ENCODE peak calls at places on chromosomes 3 and 15, in five cellular contexts. E, Z, J, G and V are unnamed samples. For H3K4me1, the result is how much of the 10 kb centered on the place peaks cover.

GRCh38 chr15:54560417-54560816 is 582.2 kb downstream of the UNC13C start:
- DNase-seq in E (no peak), J (no peak), Z (no peak), G (no peak), V (no peak)

GRCh38 chr3:69948246-69948862 is 51.2 kb upstream of the SAMMSON start:
- DNase-seq in Z (no peak), E (no peak), G (peak), J (no peak), V (no peak)

GRCh38 chr3:73552700-73553099 is 72.0 kb downstream of the PDZRN3 start:
- DNase-seq in Z (no peak), G (no peak), J (no peak), E (no peak), V (no peak)

GRCh38 chr15:76065267-76065666 is 5.5 kb downstream of the TMEM266 start:
- DNase-seq in Z (no peak), E (no peak), J (no peak), G (peak), V (no peak)

GRCh38 chr3:183481582-183481981 is 53.2 kb upstream of the MCF2L2 start:
- DNase-seq in Z (no peak), E (no peak), J (no peak), G (no peak), V (no peak)

GRCh38 chr15:101062063-101062462 is 142.9 kb downstream of the LRRK1 start:
- DNase-seq in G (no peak), E (no peak), Z (no peak), J (no peak), V (no peak)

GRCh38 chr3:195451373-195452000 is 8.7 kb upstream of the ACAP2 start:
- DNase-seq in E (no peak), J (no peak), G (no peak), Z (no peak), V (no peak)

GRCh38 chr3:129003578-129004112 is 2.5 kb downstream of the EFCC1 start:
- DNase-seq in Z (peak), E (no peak), J (peak), G (peak), V (no peak)

GRCh38 chr15:27358751-27359434 is 387.9 kb downstream of the GABRG3 start:
- DNase-seq in Z (no peak), E (no peak), G (peak), J (no peak), V (no peak)

GRCh38 chr15:42491540-42492225 is 742 bp upstream of the ZNF106 start:
- DNase-seq in J (no peak), Z (no peak), G (no peak), E (peak), V (no peak)

GRCh38 chr3:150252462-150252861 is 155.6 kb upstream of the TSC22D2 start:
- DNase-seq in E (no peak), G (no peak), J (no peak), Z (no peak), V (no peak)

GRCh38 chr3:171108066-171108465 is 81.5 kb upstream of the SLC2A2 start:
- DNase-seq in G (no peak), E (no peak), J (no peak), Z (no peak), V (no peak)

GRCh38 chr3:38111696-38112377 is 25.1 kb downstream of the ACAA1 start:
- DNase-seq in G (no peak), Z (peak), J (no peak), E (no peak), V (no peak)

GRCh38 chr15:59279023-59279422 is 72.4 kb downstream of the LDHAL6B start:
- DNase-seq in J (no peak), Z (no peak), G (no peak), E (no peak), V (no peak)

GRCh38 chr15:52143862-52144261 is 31.3 kb upstream of the BCL2L10 start:
- DNase-seq in E (no peak), J (no peak), Z (no peak), G (no peak), V (no peak)

GRCh38 chr3:32143849-32144757 is 37.7 kb downstream of the GPD1L start:
- DNase-seq in J (peak), E (peak), Z (no peak), G (peak), V (no peak)

GRCh38 chr3:32626650-32627049 is 56.0 kb upstream of the DYNC1LI1 start:
- DNase-seq in Z (no peak), G (no peak), E (no peak), J (no peak), V (no peak)

GRCh38 chr3:148990211-148990610 is 1.1 kb upstream of the GYG1 start:
- DNase-seq in J (no peak), E (no peak), Z (no peak), G (no peak), V (no peak)

GRCh38 chr15:63626955-63627354 is 29.8 kb downstream of the FBXL22 start:
- DNase-seq in Z (no peak), E (no peak), J (no peak), G (no peak), V (no peak)

DNA sequence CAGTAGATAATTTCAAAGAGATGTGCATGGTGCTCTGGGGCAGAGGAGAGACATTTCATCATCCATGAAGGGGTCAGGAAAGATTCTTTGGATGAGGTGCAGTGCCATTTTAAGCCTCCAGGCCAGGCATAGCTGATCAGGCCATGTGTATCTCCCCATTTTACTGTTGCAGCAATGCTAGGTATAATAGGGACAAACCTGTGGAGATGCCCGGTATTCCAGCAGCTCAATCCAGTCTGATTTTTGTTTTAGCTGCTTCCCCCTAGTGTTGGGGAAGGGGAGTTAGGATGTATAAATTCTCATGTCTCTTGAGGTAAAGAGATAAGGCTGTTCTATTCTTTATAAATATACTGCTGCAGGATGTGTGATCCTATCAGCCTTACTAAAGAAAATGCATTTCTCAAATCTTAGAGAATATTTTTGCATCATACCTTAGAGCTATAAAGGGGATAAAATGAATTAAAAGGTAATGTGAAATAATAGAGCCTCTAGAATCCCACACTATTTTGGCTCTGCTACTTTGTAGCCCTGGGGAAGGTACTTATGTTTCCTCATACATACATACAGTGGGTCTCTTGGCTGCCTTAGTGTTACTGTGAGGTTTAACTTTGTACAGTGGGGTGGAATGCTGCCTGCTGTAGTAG is 5.2 kb downstream of the CDV3 start:
- DNase-seq in Z (no peak), J (no peak), G (no peak), E (peak), V (no peak)
- TF ChIP-seq POLR2A in Z (no peak), J (no peak), G (no peak), E (no peak), V (no peak)

GRCh38 chr3:146134348-146135117 is 26.5 kb downstream of the PLOD2 start:
- DNase-seq in E (no peak), Z (no peak), J (no peak), G (no peak), V (no peak)
- H3K4me1 ChIP-seq in E (half or more), Z (under half), J (under half), G (under half), V (under half)

GRCh38 chr3:194272861-194273266 is 78.3 kb downstream of the CPN2 start:
- DNase-seq in E (no peak), Z (peak), G (no peak), J (peak), V (no peak)
- H3K27ac ChIP-seq in E (no peak), Z (no peak), G (no peak), J (no peak), V (no peak)

GRCh38 chr3:52289747-52290595 is 2.3 kb downstream of the GLYCTK start:
- DNase-seq in Z (peak), J (no peak), G (peak), E (no peak), V (no peak)

GRCh38 chr3:52288674-52289073 is 1.0 kb downstream of the GLYCTK start:
- DNase-seq in G (no peak), E (no peak), Z (no peak), J (no peak), V (no peak)

GRCh38 chr3:52290596-52291507 is 3.2 kb downstream of the GLYCTK start:
- DNase-seq in E (no peak), J (no peak), G (no peak), Z (peak), V (no peak)

GRCh38 chr3:52289338-52289746 is 1.7 kb downstream of the GLYCTK start:
- DNase-seq in J (no peak), E (no peak), G (peak), Z (no peak), V (no peak)

DNA sequence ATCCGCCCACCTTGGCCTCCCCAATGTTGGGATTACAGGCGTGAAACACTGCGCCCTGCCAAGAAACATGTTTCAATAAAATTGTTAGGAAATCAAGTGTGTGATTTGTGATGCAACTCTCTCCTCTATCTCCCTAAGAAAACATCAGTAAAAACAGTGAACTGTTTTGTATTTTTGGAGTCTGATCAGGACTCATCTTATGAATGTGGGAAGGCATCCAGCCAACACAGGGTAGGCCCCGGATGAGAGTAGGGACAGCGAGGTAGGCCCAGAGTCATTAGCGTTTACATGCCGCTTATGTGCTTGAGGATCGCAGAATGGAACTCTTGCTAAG is 884 bp upstream of the GLYCTK start:
- DNase-seq in J (peak), Z (peak), E (no peak), G (no peak), V (no peak)
- TF ChIP-seq POLR2A in J (no peak), Z (no peak), E (no peak), G (no peak), V (no peak)